ENCODE peak calls at places on chromosome 6, in six cellular contexts. One of them, this sample, is unnamed.

GRCh38 chr6:25958700-25959162 is 3.9 kb upstream of the TRIM38 start:
- DNase-seq in uterus: no peak
- DNase-seq in foreskin keratinocyte: peak; percentile 76
- DNase-seq in neural crest cell: no peak
- DNase-seq in ovary: no peak
- DNase-seq in IMR-90: peak; percentile 4
- DNase-seq in this sample: no peak

GRCh38 chr6:25930532-25931410 is at the start of gene SLC17A2:
- DNase-seq in uterus: no peak
- DNase-seq in foreskin keratinocyte: no peak
- DNase-seq in neural crest cell: no peak
- DNase-seq in ovary: no peak
- DNase-seq in IMR-90: no peak
- DNase-seq in this sample: no peak

GRCh38 chr6:105374010-105374420 is 28.9 kb downstream of the PREP start:
- DNase-seq in uterus: no peak
- DNase-seq in foreskin keratinocyte: peak; percentile 90
- DNase-seq in neural crest cell: no peak
- DNase-seq in ovary: no peak
- DNase-seq in IMR-90: peak; percentile 23
- DNase-seq in this sample: peak; percentile 9

GRCh38 chr6:28474441-28475219 is 31.3 kb upstream of the ZSCAN23 start:
- DNase-seq in uterus: no peak
- DNase-seq in foreskin keratinocyte: peak; percentile 87
- DNase-seq in neural crest cell: peak; percentile 48
- DNase-seq in ovary: no peak
- DNase-seq in IMR-90: peak; percentile 92
- DNase-seq in this sample: peak; percentile 37

GRCh38 chr6:142784344-142784743 is 160.6 kb downstream of the HIVEP2 start:
- DNase-seq in uterus: no peak
- DNase-seq in foreskin keratinocyte: no peak
- DNase-seq in neural crest cell: no peak
- DNase-seq in ovary: no peak
- DNase-seq in IMR-90: no peak
- DNase-seq in this sample: no peak

GRCh38 chr6:25504661-25505060 is 147.4 kb upstream of the SCGN start:
- DNase-seq in uterus: no peak
- DNase-seq in foreskin keratinocyte: peak; percentile 93
- DNase-seq in neural crest cell: no peak
- DNase-seq in ovary: no peak
- DNase-seq in IMR-90: peak; percentile 32
- DNase-seq in this sample: no peak

GRCh38 chr6:14255916-14256315 is 138.3 kb downstream of the CD83 start:
- DNase-seq in uterus: no peak
- DNase-seq in foreskin keratinocyte: no peak
- DNase-seq in neural crest cell: no peak
- DNase-seq in ovary: no peak
- DNase-seq in IMR-90: no peak
- DNase-seq in this sample: no peak

GRCh38 chr6:21423106-21423854 is 170.3 kb upstream of the SOX4 start:
- DNase-seq in uterus: no peak
- DNase-seq in foreskin keratinocyte: no peak
- DNase-seq in neural crest cell: no peak
- DNase-seq in ovary: no peak
- DNase-seq in IMR-90: no peak
- DNase-seq in this sample: no peak

GRCh38 chr6:126625019-126625418 is 285.1 kb downstream of the CENPW start:
- DNase-seq in uterus: no peak
- DNase-seq in foreskin keratinocyte: peak; percentile 40
- DNase-seq in neural crest cell: peak; percentile 24
- DNase-seq in ovary: no peak
- DNase-seq in IMR-90: peak; percentile 31
- DNase-seq in this sample: no peak

GRCh38 chr6:72716916-72717315 is 95.1 kb downstream of the KCNQ5 start:
- DNase-seq in uterus: no peak
- DNase-seq in foreskin keratinocyte: no peak
- DNase-seq in neural crest cell: no peak
- DNase-seq in ovary: no peak
- DNase-seq in IMR-90: no peak
- DNase-seq in this sample: no peak

GRCh38 chr6:163420315-163420667 is 5.8 kb downstream of the QKI start:
- DNase-seq in uterus: no peak
- DNase-seq in foreskin keratinocyte: no peak
- DNase-seq in neural crest cell: no peak
- DNase-seq in ovary: no peak
- DNase-seq in IMR-90: no peak
- DNase-seq in this sample: no peak

GRCh38 chr6:95866732-95867131 is 149.0 kb upstream of the FUT9 start:
- DNase-seq in uterus: no peak
- DNase-seq in foreskin keratinocyte: peak; percentile 3
- DNase-seq in neural crest cell: no peak
- DNase-seq in ovary: no peak
- DNase-seq in IMR-90: no peak
- DNase-seq in this sample: no peak

GRCh38 chr6:77857421-77857820 is 204.6 kb downstream of the MEI4 start:
- DNase-seq in uterus: no peak
- DNase-seq in foreskin keratinocyte: no peak
- DNase-seq in neural crest cell: no peak
- DNase-seq in ovary: no peak
- DNase-seq in IMR-90: no peak
- DNase-seq in this sample: no peak

GRCh38 chr6:140059947-140060346 is 685.5 kb upstream of the CITED2 start:
- DNase-seq in uterus: no peak
- DNase-seq in foreskin keratinocyte: peak; percentile 5
- DNase-seq in neural crest cell: no peak
- DNase-seq in ovary: no peak
- DNase-seq in IMR-90: peak; percentile 45
- DNase-seq in this sample: no peak

GRCh38 chr6:43903739-43904290 is 133.8 kb downstream of the VEGFA start:
- DNase-seq in uterus: no peak
- DNase-seq in foreskin keratinocyte: no peak
- DNase-seq in neural crest cell: no peak
- DNase-seq in ovary: no peak
- DNase-seq in IMR-90: no peak
- DNase-seq in this sample: no peak

GRCh38 chr6:156109713-156110112 is 654.1 kb upstream of the NOX3 start:
- DNase-seq in uterus: no peak
- DNase-seq in foreskin keratinocyte: no peak
- DNase-seq in neural crest cell: no peak
- DNase-seq in ovary: no peak
- DNase-seq in IMR-90: peak; percentile 8
- DNase-seq in this sample: no peak

GRCh38 chr6:3748726-3749389 is 2.7 kb downstream of the PXDC1 start:
- DNase-seq in uterus: no peak
- DNase-seq in foreskin keratinocyte: no peak
- DNase-seq in neural crest cell: no peak
- DNase-seq in ovary: no peak
- DNase-seq in IMR-90: peak; percentile 61
- DNase-seq in this sample: no peak

GRCh38 chr6:158628542-158628941 is 16.0 kb downstream of the DYNLT1 start:
- DNase-seq in uterus: no peak
- DNase-seq in foreskin keratinocyte: no peak
- DNase-seq in neural crest cell: no peak
- DNase-seq in ovary: no peak
- DNase-seq in IMR-90: no peak
- DNase-seq in this sample: no peak

GRCh38 chr6:163373240-163373639 is 41.3 kb upstream of the QKI start:
- DNase-seq in uterus: no peak
- DNase-seq in foreskin keratinocyte: no peak
- DNase-seq in neural crest cell: no peak
- DNase-seq in ovary: no peak
- DNase-seq in IMR-90: no peak
- DNase-seq in this sample: no peak

GRCh38 chr6:72250664-72251063 is 364.3 kb downstream of the RIMS1 start:
- DNase-seq in uterus: no peak
- DNase-seq in foreskin keratinocyte: no peak
- DNase-seq in neural crest cell: no peak
- DNase-seq in ovary: no peak
- DNase-seq in IMR-90: peak; percentile 31
- DNase-seq in this sample: no peak

GRCh38 chr6:80771941-80772340 is 665.5 kb downstream of the BCKDHB start:
- DNase-seq in uterus: no peak
- DNase-seq in foreskin keratinocyte: peak; percentile 42
- DNase-seq in neural crest cell: peak; percentile 14
- DNase-seq in ovary: no peak
- DNase-seq in IMR-90: peak; percentile 50
- DNase-seq in this sample: peak; percentile 0

GRCh38 chr6:146546440-146546839 is 2.8 kb downstream of the RAB32 start:
- DNase-seq in uterus: no peak
- DNase-seq in foreskin keratinocyte: peak; percentile 97
- DNase-seq in neural crest cell: no peak
- DNase-seq in ovary: no peak
- DNase-seq in IMR-90: peak; percentile 94
- DNase-seq in this sample: peak; percentile 61

GRCh38 chr6:25769983-25770382 is 15.4 kb downstream of the SLC17A4 start:
- DNase-seq in uterus: no peak
- DNase-seq in foreskin keratinocyte: peak; percentile 32
- DNase-seq in neural crest cell: no peak
- DNase-seq in ovary: no peak
- DNase-seq in IMR-90: no peak
- DNase-seq in this sample: peak; percentile 1

GRCh38 chr6:155530219-155530834 is 74.7 kb upstream of the NOX3 start:
- DNase-seq in uterus: no peak
- DNase-seq in foreskin keratinocyte: peak; percentile 25
- DNase-seq in neural crest cell: no peak
- DNase-seq in ovary: no peak
- DNase-seq in IMR-90: peak; percentile 60
- DNase-seq in this sample: no peak

GRCh38 chr6:3871939-3872338 is 22.8 kb downstream of the FAM50B start:
- DNase-seq in uterus: no peak
- DNase-seq in foreskin keratinocyte: no peak
- DNase-seq in neural crest cell: no peak
- DNase-seq in ovary: no peak
- DNase-seq in IMR-90: no peak
- DNase-seq in this sample: no peak

GRCh38 chr6:13851803-13852202 is 37.4 kb upstream of the MCUR1 start:
- DNase-seq in uterus: no peak
- DNase-seq in foreskin keratinocyte: no peak
- DNase-seq in neural crest cell: no peak
- DNase-seq in ovary: no peak
- DNase-seq in IMR-90: no peak
- DNase-seq in this sample: no peak

GRCh38 chr6:54718541-54719023 is 128.0 kb upstream of the FAM83B start:
- DNase-seq in uterus: no peak
- DNase-seq in foreskin keratinocyte: peak; percentile 60
- DNase-seq in neural crest cell: no peak
- DNase-seq in ovary: no peak
- DNase-seq in IMR-90: no peak
- DNase-seq in this sample: no peak

GRCh38 chr6:53546256-53546655 is 1.4 kb upstream of the GCLC start:
- DNase-seq in uterus: no peak
- DNase-seq in foreskin keratinocyte: peak; percentile 60
- DNase-seq in neural crest cell: no peak
- DNase-seq in ovary: no peak
- DNase-seq in IMR-90: peak; percentile 84
- DNase-seq in this sample: no peak

GRCh38 chr6:33248932-33249731 is 22.5 kb downstream of the VPS52 start:
- DNase-seq in uterus: peak; percentile 96
- DNase-seq in foreskin keratinocyte: peak; percentile 99
- DNase-seq in neural crest cell: peak; percentile 82
- DNase-seq in ovary: peak; percentile 94
- DNase-seq in IMR-90: peak; percentile 99
- DNase-seq in this sample: peak; percentile 94

GRCh38 chr6:113882341-113882740 is 25.2 kb downstream of the MARCKS start:
- DNase-seq in uterus: no peak
- DNase-seq in foreskin keratinocyte: no peak
- DNase-seq in neural crest cell: no peak
- DNase-seq in ovary: no peak
- DNase-seq in IMR-90: no peak
- DNase-seq in this sample: no peak

GRCh38 chr6:113881473-113881980 is 24.4 kb downstream of the MARCKS start:
- DNase-seq in uterus: no peak
- DNase-seq in foreskin keratinocyte: no peak
- DNase-seq in neural crest cell: no peak
- DNase-seq in ovary: no peak
- DNase-seq in IMR-90: no peak
- DNase-seq in this sample: no peak

GRCh38 chr6:113875470-113875869 is 18.3 kb downstream of the MARCKS start:
- DNase-seq in uterus: no peak
- DNase-seq in foreskin keratinocyte: peak; percentile 41
- DNase-seq in neural crest cell: no peak
- DNase-seq in ovary: no peak
- DNase-seq in IMR-90: peak; percentile 76
- DNase-seq in this sample: no peak

GRCh38 chr6:113876654-113877053 is 19.5 kb downstream of the MARCKS start:
- DNase-seq in uterus: no peak
- DNase-seq in foreskin keratinocyte: no peak
- DNase-seq in neural crest cell: no peak
- DNase-seq in ovary: no peak
- DNase-seq in IMR-90: peak; percentile 13
- DNase-seq in this sample: no peak

GRCh38 chr6:113879186-113880096 is 22.3 kb downstream of the MARCKS start:
- DNase-seq in uterus: peak; percentile 46
- DNase-seq in foreskin keratinocyte: peak; percentile 67
- DNase-seq in neural crest cell: peak; percentile 30
- DNase-seq in ovary: peak; percentile 36
- DNase-seq in IMR-90: peak; percentile 83
- DNase-seq in this sample: no peak
- TF ChIP-seq CTCF in uterus: peak; percentile 64
- TF ChIP-seq CTCF in foreskin keratinocyte: peak; percentile 90
- TF ChIP-seq CTCF in neural crest cell: peak; percentile 88
- TF ChIP-seq CTCF in ovary: peak; percentile 45
- TF ChIP-seq CTCF in IMR-90: peak; percentile 81
- TF ChIP-seq CTCF in this sample: peak; percentile 78

GRCh38 chr6:136201735-136202134 is 48.4 kb downstream of the MTFR2 start:
- DNase-seq in uterus: no peak
- DNase-seq in foreskin keratinocyte: peak; percentile 15
- DNase-seq in neural crest cell: no peak
- DNase-seq in ovary: no peak
- DNase-seq in IMR-90: peak; percentile 16
- DNase-seq in this sample: no peak
- TF ChIP-seq CTCF in uterus: no peak
- TF ChIP-seq CTCF in foreskin keratinocyte: peak; percentile 34
- TF ChIP-seq CTCF in neural crest cell: no peak
- TF ChIP-seq CTCF in ovary: no peak
- TF ChIP-seq CTCF in IMR-90: no peak
- TF ChIP-seq CTCF in this sample: no peak

GRCh38 chr6:169487579-169488205 is 214.1 kb downstream of the WDR27 start:
- DNase-seq in uterus: no peak
- DNase-seq in foreskin keratinocyte: no peak
- DNase-seq in neural crest cell: no peak
- DNase-seq in ovary: no peak
- DNase-seq in IMR-90: peak; percentile 13
- DNase-seq in this sample: no peak
- TF ChIP-seq CTCF in uterus: peak; percentile 53
- TF ChIP-seq CTCF in foreskin keratinocyte: peak; percentile 53
- TF ChIP-seq CTCF in neural crest cell: no peak
- TF ChIP-seq CTCF in ovary: peak; percentile 49
- TF ChIP-seq CTCF in IMR-90: peak; percentile 37
- TF ChIP-seq CTCF in this sample: no peak

DNA sequence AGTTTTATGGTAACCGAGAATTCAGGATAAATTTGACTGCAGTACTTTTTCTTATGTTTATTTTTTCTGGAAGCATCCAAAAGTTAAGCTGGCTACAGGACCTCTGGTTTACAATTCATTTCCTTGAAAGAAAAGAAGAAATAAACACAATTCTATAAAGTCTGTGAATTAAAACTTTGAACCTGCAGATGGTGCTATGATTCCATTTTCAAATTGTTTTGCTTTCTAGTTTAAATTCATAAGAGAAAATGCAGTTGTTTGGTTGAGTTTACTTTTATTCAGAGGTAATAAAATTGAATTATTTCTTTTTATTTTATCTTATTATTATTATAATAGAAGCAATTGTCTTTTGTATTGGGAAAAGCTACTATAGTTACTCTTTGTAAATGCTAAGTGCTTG is 1.8 kb upstream of the VIP start:
- DNase-seq in uterus: no peak
- DNase-seq in foreskin keratinocyte: no peak
- DNase-seq in neural crest cell: no peak
- DNase-seq in ovary: no peak
- DNase-seq in IMR-90: peak; percentile 33
- DNase-seq in this sample: no peak
- TF ChIP-seq CTCF in uterus: no peak
- TF ChIP-seq CTCF in foreskin keratinocyte: peak; percentile 42
- TF ChIP-seq CTCF in neural crest cell: peak; percentile 58
- TF ChIP-seq CTCF in ovary: no peak
- TF ChIP-seq CTCF in IMR-90: peak; percentile 50
- TF ChIP-seq CTCF in this sample: no peak

This sample was measured in kidney epithelial cell.